ENCODE peak calls at places on chromosomes 11 and 22, in four cellular contexts. D, A, J and T are unnamed samples.

GRCh38 chr22:41780714-41781507 is 19.6 kb upstream of the CCDC134 start:
- DNase-seq in A (peak; percentile 90), J (peak; percentile 36), D (peak; percentile 63), T (no peak)

GRCh38 chr11:5234390-5234834 is at the start of gene HBD:
- DNase-seq in D (peak; percentile 61), A (no peak), J (no peak), T (no peak)

GRCh38 chr11:103923473-103923931 is 112.9 kb upstream of the DDI1 start:
- DNase-seq in D (no peak), J (no peak), A (no peak), T (peak; percentile 69)

GRCh38 chr11:9570313-9570712 is 3.2 kb upstream of the WEE1 start:
- DNase-seq in J (no peak), A (no peak), D (no peak), T (no peak)

GRCh38 chr22:33971561-33971961 is 51.3 kb upstream of the LARGE1 start:
- DNase-seq in J (no peak), D (no peak), A (no peak), T (no peak)

GRCh38 chr11:114099392-114100178 is 40.1 kb downstream of the ZBTB16 start:
- DNase-seq in A (no peak), D (no peak), J (no peak), T (no peak)

GRCh38 chr11:15815246-15816209 is 540.8 kb downstream of the SOX6 start:
- DNase-seq in J (no peak), A (no peak), D (no peak), T (no peak)

GRCh38 chr11:47538741-47539575 is 14.0 kb downstream of the CELF1 start:
- DNase-seq in A (no peak), D (no peak), J (no peak), T (no peak)

GRCh38 chr22:27867114-27867957 is 51.7 kb downstream of the PITPNB start:
- DNase-seq in D (no peak), J (no peak), A (no peak), T (peak; percentile 31)

GRCh38 chr11:82268627-82269026 is 465.0 kb downstream of the FAM181B start:
- DNase-seq in J (no peak), A (no peak), D (no peak), T (no peak)

GRCh38 chr11:41133023-41133422 is 326.4 kb downstream of the LRRC4C start:
- DNase-seq in A (no peak), D (no peak), J (no peak), T (no peak)

GRCh38 chr11:102428696-102429095 is 23.9 kb downstream of the TMEM123 start:
- DNase-seq in A (no peak), J (no peak), D (no peak), T (no peak)

GRCh38 chr11:134955281-134955680 is 543.2 kb upstream of the B3GAT1 start:
- DNase-seq in D (no peak), J (no peak), A (no peak), T (no peak)

GRCh38 chr11:105046898-105047579 is 1.9 kb upstream of the CARD16 start:
- DNase-seq in A (no peak), D (peak; percentile 100), J (no peak), T (peak; percentile 90)

GRCh38 chr11:92495107-92495793 is 270.6 kb downstream of the FAT3 start:
- DNase-seq in A (no peak), D (no peak), J (no peak), T (no peak)

GRCh38 chr22:36873614-36874308 is 13.0 kb downstream of the NCF4 start:
- DNase-seq in D (peak; percentile 45), J (peak; percentile 18), A (peak; percentile 69), T (peak; percentile 69)

GRCh38 chr11:129709801-129710398 is 105.7 kb upstream of the TMEM45B start:
- DNase-seq in A (no peak), J (no peak), D (no peak), T (no peak)

GRCh38 chr22:23539135-23539838 is 40.8 kb downstream of the IGLL1 start:
- DNase-seq in A (peak; percentile 36), D (peak; percentile 69), J (peak; percentile 43), T (peak; percentile 36)

DNA sequence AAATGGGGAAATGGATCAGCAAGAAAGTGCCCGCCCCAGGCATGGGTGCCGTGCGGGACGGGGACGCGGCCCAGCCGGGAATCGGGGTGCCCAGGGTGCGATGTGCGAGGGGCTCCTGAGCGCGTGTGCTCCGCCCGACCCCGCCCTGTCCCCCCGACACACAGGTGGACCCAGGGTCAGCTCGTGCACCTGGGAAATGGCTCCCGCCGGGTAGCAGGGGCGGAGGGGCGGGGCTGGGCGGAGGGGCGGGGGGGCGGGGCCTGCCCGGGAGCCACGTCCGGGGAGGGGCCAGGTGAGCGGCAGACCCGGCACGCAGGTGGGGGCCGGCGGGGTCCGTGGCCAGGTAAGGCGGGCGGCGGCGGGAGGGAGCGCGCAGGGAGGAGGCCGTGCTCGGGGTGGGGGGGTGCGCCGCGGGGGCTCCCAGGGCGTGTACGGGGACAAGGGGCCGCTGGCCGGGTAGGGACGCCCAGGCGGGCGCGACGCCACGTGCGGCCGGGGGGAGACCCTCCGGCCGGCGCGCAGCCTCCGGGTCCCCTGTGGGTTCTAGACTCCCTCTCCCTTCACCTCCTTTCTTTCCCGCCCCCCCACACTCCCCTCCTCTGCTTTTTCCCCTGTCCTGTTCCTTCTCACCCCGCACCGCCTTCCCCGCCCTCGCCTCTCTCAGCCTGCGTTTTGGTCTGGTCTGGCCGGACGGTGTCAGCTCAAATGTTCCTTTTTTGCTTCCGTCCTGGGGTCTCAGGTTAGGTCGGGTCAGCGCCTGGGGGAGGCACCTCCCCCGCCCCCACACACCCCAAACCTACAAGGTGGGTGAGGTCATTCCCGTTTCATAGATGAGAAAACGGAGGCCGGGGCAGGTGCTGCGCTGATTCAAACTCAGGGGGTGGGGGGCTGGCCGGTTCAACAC is at the start of gene ARHGAP8:
- DNase-seq in J (peak; percentile 80), A (no peak), D (no peak), T (peak; percentile 27)
- TF ChIP-seq ELK1 in J (no peak), A (no peak), D (no peak), T (no peak)

DNA sequence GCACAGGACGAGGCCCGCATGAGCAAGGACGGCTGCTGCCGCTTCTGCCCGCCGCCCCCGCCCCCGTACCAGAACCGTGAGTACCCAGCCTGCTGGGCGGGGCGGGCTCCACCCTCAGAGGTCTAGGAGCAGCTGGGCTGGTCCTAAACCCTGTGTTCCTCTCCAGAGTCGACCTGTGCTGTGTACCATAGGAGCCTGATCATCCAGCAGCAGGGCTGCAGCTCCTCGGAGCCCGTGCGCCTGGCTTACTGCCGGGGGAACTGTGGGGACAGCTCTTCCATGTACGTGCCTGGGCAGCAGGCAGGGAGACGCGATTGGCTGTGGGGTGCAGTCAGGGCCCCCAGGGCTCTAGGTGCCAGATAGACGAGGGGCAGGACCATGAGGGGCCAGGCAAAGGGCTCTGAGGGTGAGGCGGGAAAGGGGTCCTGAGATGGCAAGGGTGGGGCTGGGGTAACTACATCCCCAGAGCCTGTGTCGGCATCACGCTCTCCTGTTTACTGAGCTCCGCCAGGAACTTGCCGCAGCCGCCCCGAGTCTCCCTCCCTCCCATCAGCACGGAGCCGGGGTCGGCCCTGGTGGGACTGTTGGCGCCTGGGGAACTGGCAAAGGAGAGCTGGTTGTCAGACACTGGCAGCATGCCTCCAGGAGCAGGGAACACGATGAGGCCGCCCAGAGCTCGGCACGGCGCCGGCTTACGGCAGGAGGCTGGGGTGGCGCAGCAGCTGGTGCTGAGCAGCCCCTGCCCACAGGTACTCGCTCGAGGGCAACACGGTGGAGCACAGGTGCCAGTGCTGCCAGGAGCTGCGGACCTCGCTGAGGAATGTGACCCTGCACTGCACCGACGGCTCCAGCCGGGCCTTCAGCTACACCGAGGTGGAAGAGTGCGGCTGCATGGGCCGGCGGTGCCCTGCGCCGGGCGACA is 22.9 kb upstream of the MUC5B start:
- DNase-seq in A (no peak), J (no peak), D (no peak), T (no peak)
- TF ChIP-seq ELK1 in A (no peak), J (no peak), D (no peak), T (no peak)

GRCh38 chr11:7577226-7577882 is 63.6 kb downstream of the PPFIBP2 start:
- DNase-seq in J (no peak), D (no peak), A (no peak), T (no peak)
- TF ChIP-seq ELK1 in J (no peak), D (no peak), A (no peak), T (no peak)

DNA sequence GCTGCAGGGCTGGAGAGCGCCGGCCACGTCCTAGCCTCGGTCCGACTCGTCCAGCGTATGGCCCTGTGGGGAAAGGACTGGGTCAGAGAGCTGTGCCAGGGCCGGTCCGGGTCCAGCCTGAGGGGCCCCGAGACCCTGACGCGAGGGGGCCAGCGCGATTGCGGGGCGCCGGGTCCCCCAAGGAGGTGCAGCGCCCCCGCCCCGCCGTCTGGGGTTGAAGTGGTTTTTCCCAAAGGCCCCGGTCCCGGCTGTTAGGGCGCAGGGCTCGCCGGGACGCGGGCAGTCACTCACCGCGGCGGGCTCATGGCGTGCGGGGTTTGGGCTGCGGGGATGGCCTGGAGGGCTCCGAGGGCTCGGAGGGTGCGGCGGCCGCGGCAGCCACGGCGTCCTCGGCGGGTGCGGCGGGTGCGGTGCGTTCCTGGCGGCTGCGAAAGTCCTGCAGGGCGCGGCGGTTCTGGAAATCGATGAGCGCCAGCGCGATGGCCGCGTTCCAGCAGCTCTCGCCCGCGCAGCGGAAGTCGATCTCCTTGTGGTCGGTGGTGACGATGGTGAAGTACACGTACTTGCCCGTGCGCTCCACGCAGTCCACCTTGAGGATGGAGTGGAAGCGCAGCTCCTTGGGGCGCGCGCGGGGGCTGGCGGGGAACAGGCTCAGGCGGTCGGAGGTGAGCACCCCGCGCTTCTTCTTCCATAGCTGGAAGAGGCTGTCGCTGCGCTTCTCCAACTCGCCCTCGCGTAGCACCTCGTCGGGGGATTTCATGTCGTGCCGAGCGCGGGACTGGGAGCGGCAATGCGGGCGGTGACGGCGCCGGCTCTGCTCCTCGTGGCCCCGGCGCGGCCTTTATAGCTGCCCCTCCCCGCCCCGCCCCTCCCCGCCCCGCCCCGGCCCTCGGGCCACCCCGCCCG is at the start of gene PHLDA2:
- DNase-seq in D (peak; percentile 85), J (peak; percentile 73), A (no peak), T (peak; percentile 64)
- TF ChIP-seq ELK1 in D (no peak), J (no peak), A (no peak), T (no peak)

DNA sequence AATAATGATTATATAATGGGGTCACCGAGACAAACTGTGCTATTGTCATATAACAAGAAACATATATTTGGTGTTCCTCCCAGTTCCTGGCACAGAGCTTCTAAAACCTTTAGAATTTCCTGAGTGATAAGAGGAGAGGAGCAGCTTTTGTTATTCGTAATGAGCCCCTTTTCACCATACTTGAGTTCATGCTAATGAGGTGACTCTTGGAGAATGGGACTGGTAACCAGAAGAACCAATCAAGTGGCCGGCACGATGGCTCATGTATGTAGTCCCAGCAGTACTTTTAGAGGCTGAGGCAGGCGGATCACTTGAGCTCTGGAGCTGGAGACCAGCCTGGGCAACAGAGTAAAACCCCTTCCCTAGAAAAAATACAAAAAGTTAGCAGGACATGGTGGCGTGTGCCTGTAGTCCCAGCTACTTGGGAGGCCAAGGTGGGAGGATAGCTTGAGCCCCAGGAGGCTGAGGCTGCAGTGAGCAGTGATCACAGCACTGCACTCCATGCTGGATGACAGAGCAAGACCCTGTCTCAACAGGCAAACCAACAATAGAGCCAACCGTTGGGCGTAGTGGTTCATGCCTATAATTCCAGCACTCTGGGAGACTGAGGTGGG is 62.7 kb upstream of the FTH1 start:
- DNase-seq in A (no peak), D (no peak), J (no peak), T (no peak)
- TF ChIP-seq ELK1 in A (no peak), D (no peak), J (no peak), T (no peak)

DNA sequence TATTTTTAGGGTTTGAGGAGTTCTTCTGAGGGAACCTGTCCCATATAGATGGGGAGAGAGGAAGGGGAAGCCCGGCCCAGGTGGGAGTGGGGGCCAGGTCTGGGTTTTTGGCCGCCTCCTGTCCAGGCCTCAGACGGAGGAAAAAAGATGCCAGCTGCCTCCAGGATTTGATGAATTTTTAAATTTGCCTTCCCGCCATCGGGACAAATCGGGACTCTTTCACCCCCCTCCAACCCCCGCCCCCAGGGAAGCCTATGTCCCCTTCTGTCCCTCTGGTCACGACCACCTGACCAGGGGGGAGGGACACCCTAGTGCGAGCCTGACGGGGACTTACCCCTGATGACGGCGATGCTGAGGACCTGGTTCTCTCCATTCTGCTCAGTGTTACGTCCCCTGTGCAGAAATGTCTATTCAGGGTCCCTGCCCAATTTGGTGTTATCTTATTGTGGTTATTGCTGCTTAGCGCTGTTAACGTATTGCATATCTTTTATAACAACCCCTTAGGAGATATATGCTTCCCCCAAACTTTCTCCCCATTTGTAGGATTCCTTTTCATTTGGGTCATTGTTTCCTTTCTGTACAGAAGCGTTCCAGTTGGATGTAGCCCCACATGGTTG is 115.9 kb upstream of the GRK3 start:
- DNase-seq in D (peak; percentile 47), A (no peak), J (peak; percentile 33), T (peak; percentile 7)
- TF ChIP-seq ELK1 in D (no peak), A (no peak), J (no peak), T (no peak)